ENCODE peak calls at places on chromosome 18, in six cellular contexts. One of them, this sample, is unnamed.

GRCh38 chr18:74806700-74807416 is 209.2 kb downstream of the ZNF407 start:
- DNase-seq in fibroblast of mammary gland: peak; percentile 88
- DNase-seq in cerebellar cortex: no peak
- DNase-seq in endothelial cell: no peak
- DNase-seq in amniotic stem cell: peak; percentile 20
- DNase-seq in T-cell: no peak
- DNase-seq in this sample: peak; percentile 88

GRCh38 chr18:10482363-10482984 is 28.0 kb downstream of the APCDD1 start:
- DNase-seq in cerebellar cortex: no peak
- DNase-seq in amniotic stem cell: no peak
- DNase-seq in endothelial cell: no peak
- DNase-seq in T-cell: no peak
- DNase-seq in fibroblast of mammary gland: no peak
- DNase-seq in this sample: no peak

GRCh38 chr18:23141022-23141999 is 6.0 kb downstream of the CABLES1 start:
- DNase-seq in fibroblast of mammary gland: no peak
- DNase-seq in cerebellar cortex: no peak
- DNase-seq in T-cell: no peak
- DNase-seq in endothelial cell: no peak
- DNase-seq in amniotic stem cell: no peak
- DNase-seq in this sample: peak; percentile 30

GRCh38 chr18:31942301-31942998 is 478 bp downstream of the TRAPPC8 start:
- DNase-seq in amniotic stem cell: peak; percentile 18
- DNase-seq in endothelial cell: peak; percentile 44
- DNase-seq in fibroblast of mammary gland: peak; percentile 63
- DNase-seq in T-cell: peak; percentile 79
- DNase-seq in cerebellar cortex: peak; percentile 39
- DNase-seq in this sample: peak; percentile 58

GRCh38 chr18:76767954-76768353 is 54.4 kb upstream of the ZNF236 start:
- DNase-seq in amniotic stem cell: no peak
- DNase-seq in endothelial cell: no peak
- DNase-seq in fibroblast of mammary gland: no peak
- DNase-seq in T-cell: no peak
- DNase-seq in cerebellar cortex: no peak
- DNase-seq in this sample: no peak

GRCh38 chr18:58611471-58612131 is 17.3 kb downstream of the ALPK2 start:
- DNase-seq in cerebellar cortex: no peak
- DNase-seq in T-cell: no peak
- DNase-seq in endothelial cell: no peak
- DNase-seq in fibroblast of mammary gland: no peak
- DNase-seq in amniotic stem cell: no peak
- DNase-seq in this sample: peak; percentile 72

GRCh38 chr18:23578891-23579653 is 7.2 kb downstream of the NPC1 start:
- DNase-seq in T-cell: no peak
- DNase-seq in endothelial cell: no peak
- DNase-seq in cerebellar cortex: no peak
- DNase-seq in amniotic stem cell: no peak
- DNase-seq in fibroblast of mammary gland: peak; percentile 69
- DNase-seq in this sample: peak; percentile 74

GRCh38 chr18:55419939-55420664 is 167.9 kb downstream of the TCF4 start:
- DNase-seq in endothelial cell: no peak
- DNase-seq in amniotic stem cell: no peak
- DNase-seq in fibroblast of mammary gland: no peak
- DNase-seq in T-cell: no peak
- DNase-seq in cerebellar cortex: peak; percentile 57
- DNase-seq in this sample: peak; percentile 57

GRCh38 chr18:77208969-77209368 is 40.7 kb upstream of the GALR1 start:
- DNase-seq in amniotic stem cell: no peak
- DNase-seq in cerebellar cortex: no peak
- DNase-seq in T-cell: peak; percentile 8
- DNase-seq in fibroblast of mammary gland: peak; percentile 84
- DNase-seq in endothelial cell: no peak
- DNase-seq in this sample: peak; percentile 47

GRCh38 chr18:48600746-48601090 is 61.9 kb downstream of the CTIF start:
- DNase-seq in amniotic stem cell: no peak
- DNase-seq in cerebellar cortex: no peak
- DNase-seq in T-cell: no peak
- DNase-seq in endothelial cell: no peak
- DNase-seq in fibroblast of mammary gland: no peak
- DNase-seq in this sample: peak; percentile 60

GRCh38 chr18:63752661-63753060 is 22.6 kb upstream of the SERPINB7 start:
- DNase-seq in T-cell: no peak
- DNase-seq in endothelial cell: no peak
- DNase-seq in fibroblast of mammary gland: no peak
- DNase-seq in cerebellar cortex: no peak
- DNase-seq in amniotic stem cell: no peak
- DNase-seq in this sample: no peak

GRCh38 chr18:31227497-31228229 is 65.0 kb upstream of the DSC1 start:
- DNase-seq in amniotic stem cell: no peak
- DNase-seq in T-cell: no peak
- DNase-seq in endothelial cell: no peak
- DNase-seq in fibroblast of mammary gland: no peak
- DNase-seq in cerebellar cortex: no peak
- DNase-seq in this sample: no peak

GRCh38 chr18:32760391-32760790 is 12.4 kb downstream of the KLHL14 start:
- DNase-seq in T-cell: no peak
- DNase-seq in fibroblast of mammary gland: no peak
- DNase-seq in amniotic stem cell: no peak
- DNase-seq in endothelial cell: no peak
- DNase-seq in cerebellar cortex: no peak
- DNase-seq in this sample: no peak

GRCh38 chr18:44894011-44894410 is 213.3 kb downstream of the SETBP1 start:
- DNase-seq in amniotic stem cell: no peak
- DNase-seq in cerebellar cortex: no peak
- DNase-seq in fibroblast of mammary gland: no peak
- DNase-seq in T-cell: no peak
- DNase-seq in endothelial cell: no peak
- DNase-seq in this sample: no peak

GRCh38 chr18:72878143-72878542 is 10.4 kb upstream of the NETO1 start:
- DNase-seq in fibroblast of mammary gland: no peak
- DNase-seq in amniotic stem cell: no peak
- DNase-seq in endothelial cell: no peak
- DNase-seq in cerebellar cortex: no peak
- DNase-seq in T-cell: no peak
- DNase-seq in this sample: no peak

GRCh38 chr18:26185267-26185666 is 41.0 kb upstream of the TAF4B start:
- DNase-seq in T-cell: no peak
- DNase-seq in fibroblast of mammary gland: no peak
- DNase-seq in endothelial cell: no peak
- DNase-seq in amniotic stem cell: no peak
- DNase-seq in cerebellar cortex: no peak
- DNase-seq in this sample: peak; percentile 7

GRCh38 chr18:68734311-68734710 is 19.4 kb upstream of the TMX3 start:
- DNase-seq in fibroblast of mammary gland: peak; percentile 67
- DNase-seq in cerebellar cortex: no peak
- DNase-seq in T-cell: no peak
- DNase-seq in endothelial cell: no peak
- DNase-seq in amniotic stem cell: peak; percentile 28
- DNase-seq in this sample: peak; percentile 83

GRCh38 chr18:3966985-3967856 is 487.9 kb downstream of the DLGAP1 start:
- DNase-seq in cerebellar cortex: no peak
- DNase-seq in endothelial cell: no peak
- DNase-seq in fibroblast of mammary gland: peak; percentile 22
- DNase-seq in amniotic stem cell: no peak
- DNase-seq in T-cell: no peak
- DNase-seq in this sample: peak; percentile 83

This sample was measured in EH.